ENCODE peak calls at places on chromosomes 5 and 9, in seven cellular contexts. One of them, this sample, is unnamed.

GRCh38 chr5:127088226-127088625 is 14.9 kb upstream of the C5orf63 start:
- DNase-seq in H9: no peak
- DNase-seq in mesenchymal stem cell: peak; percentile 98
- DNase-seq in IMR-90: peak; percentile 97
- DNase-seq in H1: no peak
- DNase-seq in mesendoderm: no peak
- DNase-seq in trophoblast cell: peak; percentile 88
- DNase-seq in this sample: no peak

GRCh38 chr9:76902395-76902794 is 3.5 kb downstream of the PRUNE2 start:
- DNase-seq in H9: no peak
- DNase-seq in mesenchymal stem cell: no peak
- DNase-seq in IMR-90: no peak
- DNase-seq in H1: no peak
- DNase-seq in mesendoderm: no peak
- DNase-seq in trophoblast cell: peak; percentile 44
- DNase-seq in this sample: no peak

GRCh38 chr5:36435516-36435915 is 133.8 kb upstream of the RANBP3L start:
- DNase-seq in H9: no peak
- DNase-seq in mesenchymal stem cell: no peak
- DNase-seq in IMR-90: no peak
- DNase-seq in H1: no peak
- DNase-seq in mesendoderm: peak; percentile 57
- DNase-seq in trophoblast cell: peak; percentile 24
- DNase-seq in this sample: no peak

GRCh38 chr5:22850981-22851380 is 2.2 kb downstream of the CDH12 start:
- DNase-seq in H9: no peak
- DNase-seq in mesenchymal stem cell: peak; percentile 31
- DNase-seq in IMR-90: no peak
- DNase-seq in H1: no peak
- DNase-seq in mesendoderm: no peak
- DNase-seq in trophoblast cell: no peak
- DNase-seq in this sample: no peak

GRCh38 chr5:92017786-92018185 is 634.7 kb upstream of the ARRDC3 start:
- DNase-seq in H9: no peak
- DNase-seq in mesenchymal stem cell: peak; percentile 54
- DNase-seq in IMR-90: peak; percentile 91
- DNase-seq in H1: no peak
- DNase-seq in mesendoderm: no peak
- DNase-seq in trophoblast cell: no peak
- DNase-seq in this sample: no peak

GRCh38 chr5:134500699-134501430 is 24.6 kb upstream of the JADE2 start:
- DNase-seq in H9: no peak
- DNase-seq in mesenchymal stem cell: no peak
- DNase-seq in IMR-90: peak; percentile 54
- DNase-seq in H1: no peak
- DNase-seq in mesendoderm: no peak
- DNase-seq in trophoblast cell: peak; percentile 70
- DNase-seq in this sample: no peak

GRCh38 chr9:103731541-103731940 is 362.6 kb upstream of the SMC2 start:
- DNase-seq in H9: no peak
- DNase-seq in mesenchymal stem cell: no peak
- DNase-seq in IMR-90: no peak
- DNase-seq in H1: no peak
- DNase-seq in mesendoderm: no peak
- DNase-seq in trophoblast cell: no peak
- DNase-seq in this sample: no peak

GRCh38 chr5:50767588-50767987 is 101.2 kb downstream of the PARP8 start:
- DNase-seq in H9: no peak
- DNase-seq in mesenchymal stem cell: no peak
- DNase-seq in IMR-90: peak; percentile 41
- DNase-seq in H1: no peak
- DNase-seq in mesendoderm: no peak
- DNase-seq in trophoblast cell: no peak
- DNase-seq in this sample: no peak

GRCh38 chr5:67118050-67118620 is 78.5 kb downstream of the CD180 start:
- DNase-seq in H9: no peak
- DNase-seq in mesenchymal stem cell: no peak
- DNase-seq in IMR-90: no peak
- DNase-seq in H1: no peak
- DNase-seq in mesendoderm: peak; percentile 42
- DNase-seq in trophoblast cell: no peak
- DNase-seq in this sample: no peak

GRCh38 chr9:129235931-129236331 is 57.9 kb upstream of the IER5L start:
- DNase-seq in H9: no peak
- DNase-seq in mesenchymal stem cell: no peak
- DNase-seq in IMR-90: no peak
- DNase-seq in H1: no peak
- DNase-seq in mesendoderm: no peak
- DNase-seq in trophoblast cell: no peak
- DNase-seq in this sample: no peak

GRCh38 chr9:127262621-127263020 is 2.0 kb upstream of the GARNL3 start:
- DNase-seq in H9: no peak
- DNase-seq in mesenchymal stem cell: no peak
- DNase-seq in IMR-90: peak; percentile 4
- DNase-seq in H1: no peak
- DNase-seq in mesendoderm: no peak
- DNase-seq in trophoblast cell: no peak
- DNase-seq in this sample: no peak

GRCh38 chr5:124436294-124436693 is 310.1 kb downstream of the ZNF608 start:
- DNase-seq in H9: no peak
- DNase-seq in mesenchymal stem cell: peak; percentile 7
- DNase-seq in IMR-90: peak; percentile 75
- DNase-seq in H1: no peak
- DNase-seq in mesendoderm: no peak
- DNase-seq in trophoblast cell: no peak
- DNase-seq in this sample: no peak

GRCh38 chr9:129610473-129611301 is 10.2 kb downstream of the C9orf50 start:
- DNase-seq in H9: peak; percentile 93
- DNase-seq in mesenchymal stem cell: peak; percentile 74
- DNase-seq in IMR-90: peak; percentile 58
- DNase-seq in H1: peak; percentile 96
- DNase-seq in mesendoderm: peak; percentile 90
- DNase-seq in trophoblast cell: peak; percentile 56
- DNase-seq in this sample: peak; percentile 74

GRCh38 chr9:22363421-22363887 is 83.2 kb upstream of the DMRTA1 start:
- DNase-seq in H9: no peak
- DNase-seq in mesenchymal stem cell: no peak
- DNase-seq in IMR-90: no peak
- DNase-seq in H1: no peak
- DNase-seq in mesendoderm: no peak
- DNase-seq in trophoblast cell: no peak
- DNase-seq in this sample: no peak

GRCh38 chr9:69452110-69452780 is 127.2 kb downstream of the ENTREP1 start:
- DNase-seq in H9: no peak
- DNase-seq in mesenchymal stem cell: no peak
- DNase-seq in IMR-90: no peak
- DNase-seq in H1: no peak
- DNase-seq in mesendoderm: no peak
- DNase-seq in trophoblast cell: no peak
- DNase-seq in this sample: peak; percentile 46

GRCh38 chr9:95005276-95006141 is 279.0 kb downstream of the AOPEP start:
- DNase-seq in H9: no peak
- DNase-seq in mesenchymal stem cell: peak; percentile 6
- DNase-seq in IMR-90: no peak
- DNase-seq in H1: no peak
- DNase-seq in mesendoderm: no peak
- DNase-seq in trophoblast cell: no peak
- DNase-seq in this sample: no peak

GRCh38 chr9:120475341-120475740 is 104.6 kb downstream of the CDK5RAP2 start:
- DNase-seq in H9: no peak
- DNase-seq in mesenchymal stem cell: no peak
- DNase-seq in IMR-90: peak; percentile 52
- DNase-seq in H1: no peak
- DNase-seq in mesendoderm: no peak
- DNase-seq in trophoblast cell: no peak
- DNase-seq in this sample: no peak

GRCh38 chr9:116453785-116454184 is 233.3 kb upstream of the TRIM32 start:
- DNase-seq in H9: no peak
- DNase-seq in mesenchymal stem cell: no peak
- DNase-seq in IMR-90: no peak
- DNase-seq in H1: no peak
- DNase-seq in mesendoderm: no peak
- DNase-seq in trophoblast cell: no peak
- DNase-seq in this sample: no peak
- H2BK5ac ChIP-seq in H9: no peak overlapping the region
- H2BK5ac ChIP-seq in mesenchymal stem cell: no peak overlapping the region
- H2BK5ac ChIP-seq in IMR-90: no peak overlapping the region
- H2BK5ac ChIP-seq in H1: no peak overlapping the region
- H2BK5ac ChIP-seq in mesendoderm: no peak overlapping the region
- H2BK5ac ChIP-seq in trophoblast cell: no peak overlapping the region
- H2BK5ac ChIP-seq in this sample: no peak overlapping the region

DNA sequence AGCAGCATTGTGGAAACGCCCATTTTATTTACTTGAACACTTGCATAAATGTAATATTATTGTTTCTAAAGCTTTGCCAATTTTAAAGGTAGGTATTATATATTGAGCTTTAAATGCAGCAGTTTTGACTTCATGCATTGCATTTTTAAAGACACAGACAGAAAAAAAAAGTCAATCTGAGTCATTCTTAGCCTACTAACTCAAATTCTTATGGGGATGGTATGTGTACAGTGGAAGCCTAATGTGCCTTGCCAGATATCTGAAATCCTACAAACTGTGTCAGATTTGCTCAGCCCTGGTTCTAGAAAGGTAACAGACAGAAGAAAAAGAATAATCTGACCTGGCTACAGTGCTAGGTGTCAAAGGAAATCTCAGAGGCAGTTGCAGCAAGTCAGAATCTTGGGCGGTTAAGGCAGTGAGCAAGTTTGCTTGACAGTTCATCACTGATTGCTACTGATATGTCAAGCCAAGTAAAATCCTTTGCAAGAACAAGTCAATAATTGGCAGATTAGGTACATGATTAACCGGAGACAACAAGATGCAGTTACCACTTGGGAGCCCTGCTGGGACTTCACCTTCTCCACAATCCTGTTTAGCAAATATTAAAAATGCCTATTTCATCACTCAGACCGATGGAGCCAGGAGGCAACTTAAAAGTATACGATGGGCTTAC is 224.8 kb upstream of the WWC1 start:
- DNase-seq in H9: no peak
- DNase-seq in mesenchymal stem cell: no peak
- DNase-seq in IMR-90: no peak
- DNase-seq in H1: no peak
- DNase-seq in mesendoderm: no peak
- DNase-seq in trophoblast cell: no peak
- DNase-seq in this sample: no peak
- H2BK5ac ChIP-seq in H9: no peak overlapping the region
- H2BK5ac ChIP-seq in mesenchymal stem cell: no peak overlapping the region
- H2BK5ac ChIP-seq in IMR-90: no peak overlapping the region
- H2BK5ac ChIP-seq in H1: no peak overlapping the region
- H2BK5ac ChIP-seq in mesendoderm: no peak overlapping the region
- H2BK5ac ChIP-seq in trophoblast cell: no peak overlapping the region
- H2BK5ac ChIP-seq in this sample: no peak overlapping the region

GRCh38 chr5:149134778-149135169 is 6.5 kb upstream of the ABLIM3 start:
- DNase-seq in H9: no peak
- DNase-seq in mesenchymal stem cell: no peak
- DNase-seq in IMR-90: no peak
- DNase-seq in H1: no peak
- DNase-seq in mesendoderm: no peak
- DNase-seq in trophoblast cell: no peak
- DNase-seq in this sample: no peak

GRCh38 chr5:149130932-149131273 is 10.4 kb upstream of the ABLIM3 start:
- DNase-seq in H9: no peak
- DNase-seq in mesenchymal stem cell: no peak
- DNase-seq in IMR-90: no peak
- DNase-seq in H1: no peak
- DNase-seq in mesendoderm: no peak
- DNase-seq in trophoblast cell: peak; percentile 70
- DNase-seq in this sample: no peak

GRCh38 chr5:149132474-149132873 is 8.8 kb upstream of the ABLIM3 start:
- DNase-seq in H9: no peak
- DNase-seq in mesenchymal stem cell: no peak
- DNase-seq in IMR-90: peak; percentile 35
- DNase-seq in H1: no peak
- DNase-seq in mesendoderm: no peak
- DNase-seq in trophoblast cell: no peak
- DNase-seq in this sample: no peak

GRCh38 chr5:149135536-149136201 is 5.6 kb upstream of the ABLIM3 start:
- DNase-seq in H9: no peak
- DNase-seq in mesenchymal stem cell: peak; percentile 88
- DNase-seq in IMR-90: peak; percentile 92
- DNase-seq in H1: no peak
- DNase-seq in mesendoderm: no peak
- DNase-seq in trophoblast cell: no peak
- DNase-seq in this sample: no peak

DNA sequence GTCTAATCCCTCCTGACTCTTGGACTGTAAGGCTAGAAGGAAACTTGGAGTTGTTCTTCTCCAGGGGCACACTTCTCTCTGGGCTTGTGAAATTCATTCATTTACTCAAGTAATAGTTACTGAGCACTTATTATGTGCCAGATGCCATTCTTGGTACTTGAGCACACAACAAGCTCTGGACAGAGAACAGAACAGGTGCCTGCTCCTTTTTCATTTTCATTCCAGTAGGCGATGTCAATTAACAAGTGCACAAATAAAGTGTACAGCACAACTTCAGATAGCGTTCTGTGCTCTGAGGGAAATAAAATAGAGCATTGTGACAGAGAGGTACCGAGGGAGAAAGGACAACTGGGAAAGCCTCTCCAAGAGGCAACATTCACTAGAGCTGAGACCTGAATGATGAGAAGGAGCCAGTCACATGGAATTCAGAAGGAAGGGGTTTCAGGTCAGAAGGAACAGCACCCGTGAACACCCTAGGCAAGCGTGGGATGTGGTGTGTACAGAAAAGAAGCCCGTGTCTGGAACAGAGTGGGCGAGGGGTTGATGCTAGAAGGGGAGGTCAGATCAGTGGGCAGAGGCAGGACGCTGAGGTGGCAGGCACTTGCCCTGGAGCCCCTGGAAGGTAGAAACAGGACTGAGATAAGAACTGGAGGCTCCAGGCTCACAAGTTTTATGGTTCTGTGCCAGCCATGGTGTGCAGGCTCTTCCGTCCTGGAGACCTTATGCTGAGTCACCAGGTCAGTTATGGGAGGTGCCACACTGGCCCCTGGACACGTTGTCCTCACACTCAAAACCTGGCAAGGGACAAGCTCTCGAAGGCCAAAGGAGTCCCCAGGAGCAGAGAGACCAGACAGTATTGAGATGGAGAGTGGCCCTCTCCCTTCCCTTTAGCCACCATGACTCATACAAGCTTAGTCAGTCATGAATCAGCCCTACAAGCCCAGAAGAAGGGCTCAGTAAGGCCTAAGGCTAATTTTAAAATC is 7.2 kb upstream of the ABLIM3 start:
- DNase-seq in H9: no peak
- DNase-seq in mesenchymal stem cell: peak; percentile 92
- DNase-seq in IMR-90: peak; percentile 92
- DNase-seq in H1: no peak
- DNase-seq in mesendoderm: no peak
- DNase-seq in trophoblast cell: peak; percentile 44
- DNase-seq in this sample: no peak
- H2BK5ac ChIP-seq in H9: no peak overlapping the region
- H2BK5ac ChIP-seq in mesenchymal stem cell: no peak overlapping the region
- H2BK5ac ChIP-seq in IMR-90: peak overlapping the region; percentile 86
- H2BK5ac ChIP-seq in H1: no peak overlapping the region
- H2BK5ac ChIP-seq in mesendoderm: no peak overlapping the region
- H2BK5ac ChIP-seq in trophoblast cell: no peak overlapping the region
- H2BK5ac ChIP-seq in this sample: peak overlapping the region; percentile 29

DNA sequence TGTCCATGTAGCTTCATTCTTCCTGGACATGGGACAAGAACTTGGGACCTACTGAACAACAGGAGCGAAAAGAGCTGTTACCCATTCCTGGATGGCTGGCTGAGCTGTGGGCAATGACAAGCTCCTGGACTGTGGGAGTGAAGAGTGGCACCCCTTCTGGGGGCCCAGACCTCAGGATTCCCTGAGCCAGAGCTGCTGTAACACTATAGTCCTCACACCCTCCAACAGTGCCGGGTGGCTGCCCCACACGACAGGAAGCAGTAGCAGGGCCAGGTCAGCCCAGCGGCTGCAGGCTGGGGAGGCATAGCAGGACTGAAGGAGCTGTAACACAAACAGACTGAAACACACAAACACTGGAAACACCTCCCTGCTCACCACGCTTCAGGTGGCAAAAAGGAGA is 169.7 kb upstream of the IRX2 start:
- DNase-seq in H9: no peak
- DNase-seq in mesenchymal stem cell: no peak
- DNase-seq in IMR-90: no peak
- DNase-seq in H1: no peak
- DNase-seq in mesendoderm: no peak
- DNase-seq in trophoblast cell: no peak
- DNase-seq in this sample: no peak
- H2BK5ac ChIP-seq in H9: no peak overlapping the region
- H2BK5ac ChIP-seq in mesenchymal stem cell: no peak overlapping the region
- H2BK5ac ChIP-seq in IMR-90: no peak overlapping the region
- H2BK5ac ChIP-seq in H1: no peak overlapping the region
- H2BK5ac ChIP-seq in mesendoderm: no peak overlapping the region
- H2BK5ac ChIP-seq in trophoblast cell: no peak overlapping the region
- H2BK5ac ChIP-seq in this sample: no peak overlapping the region

This sample was measured in neuronal stem cell.